ENCODE peak calls at places on chromosome 16, in six cellular contexts. One of them, this sample, is unnamed.

GRCh38 chr16:69851491-69852240 is 89.5 kb downstream of the WWP2 start:
- DNase-seq in GM12865: no peak
- DNase-seq in EL: no peak
- DNase-seq in HT1080: no peak
- DNase-seq in iPS DF 6.9: no peak
- DNase-seq in retina: no peak
- DNase-seq in this sample: no peak

GRCh38 chr16:65122974-65123845 is 1.3 kb upstream of the CDH11 start:
- DNase-seq in GM12865: no peak
- DNase-seq in EL: peak; percentile 70
- DNase-seq in HT1080: no peak
- DNase-seq in iPS DF 6.9: no peak
- DNase-seq in retina: peak; percentile 89
- DNase-seq in this sample: peak; percentile 86

GRCh38 chr16:11258553-11259287 is 2.7 kb upstream of the SOCS1 start:
- DNase-seq in GM12865: peak; percentile 88
- DNase-seq in EL: no peak
- DNase-seq in HT1080: no peak
- DNase-seq in iPS DF 6.9: no peak
- DNase-seq in retina: no peak
- DNase-seq in this sample: peak; percentile 82

GRCh38 chr16:30095166-30096078 is 591 bp downstream of the YPEL3 start:
- DNase-seq in GM12865: no peak
- DNase-seq in EL: no peak
- DNase-seq in HT1080: no peak
- DNase-seq in iPS DF 6.9: no peak
- DNase-seq in retina: peak; percentile 43
- DNase-seq in this sample: no peak

GRCh38 chr16:78264642-78265041 is 165.2 kb downstream of the WWOX start:
- DNase-seq in GM12865: no peak
- DNase-seq in EL: no peak
- DNase-seq in HT1080: no peak
- DNase-seq in iPS DF 6.9: no peak
- DNase-seq in retina: no peak
- DNase-seq in this sample: no peak

GRCh38 chr16:78893340-78893739 is 707.2 kb downstream of the MAF start:
- DNase-seq in GM12865: no peak
- DNase-seq in EL: no peak
- DNase-seq in HT1080: no peak
- DNase-seq in iPS DF 6.9: no peak
- DNase-seq in retina: no peak
- DNase-seq in this sample: no peak

GRCh38 chr16:88790312-88791150 is 5.5 kb upstream of the PIEZO1 start:
- DNase-seq in GM12865: peak; percentile 50
- DNase-seq in EL: peak; percentile 43
- DNase-seq in HT1080: no peak
- DNase-seq in iPS DF 6.9: no peak
- DNase-seq in retina: no peak
- DNase-seq in this sample: peak; percentile 73

GRCh38 chr16:74601131-74601871 is 5.6 kb downstream of the GLG1 start:
- DNase-seq in GM12865: peak; percentile 81
- DNase-seq in EL: no peak
- DNase-seq in HT1080: peak; percentile 44
- DNase-seq in iPS DF 6.9: no peak
- DNase-seq in retina: no peak
- DNase-seq in this sample: peak; percentile 3

GRCh38 chr16:82728901-82729300 is 102.1 kb downstream of the CDH13 start:
- DNase-seq in GM12865: peak; percentile 49
- DNase-seq in EL: no peak
- DNase-seq in HT1080: no peak
- DNase-seq in iPS DF 6.9: no peak
- DNase-seq in retina: no peak
- DNase-seq in this sample: no peak

GRCh38 chr16:87465306-87465705 is 27.5 kb downstream of the ZCCHC14 start:
- DNase-seq in GM12865: no peak
- DNase-seq in EL: peak; percentile 77
- DNase-seq in HT1080: peak; percentile 75
- DNase-seq in iPS DF 6.9: no peak
- DNase-seq in retina: no peak
- DNase-seq in this sample: peak; percentile 93

GRCh38 chr16:83227336-83227735 is 580.4 kb upstream of the HSBP1 start:
- DNase-seq in GM12865: no peak
- DNase-seq in EL: no peak
- DNase-seq in HT1080: no peak
- DNase-seq in iPS DF 6.9: no peak
- DNase-seq in retina: no peak
- DNase-seq in this sample: no peak